ENCODE peak calls at places on chromosome 21, in five cellular contexts. H is SJSA1; J is CD8-positive, alpha-beta T cell; A is lower lobe of right lung; B is GM23248. N is an unnamed sample.
A peak's percentile ranks its signal among the peaks of the same experiment; 100 is the strongest.

GRCh38 chr21:46191257-46191685 is 7.0 kb upstream of the SPATC1L start:
- DNase-seq in B (peak; percentile 93), H (no peak), A (no peak), J (no peak), N (peak; percentile 72)

GRCh38 chr21:26513212-26513611 is 59.9 kb downstream of the CYYR1 start:
- DNase-seq in B (peak; percentile 83), A (no peak), J (no peak), H (no peak), N (no peak)

GRCh38 chr21:33231526-33231925 is 1.8 kb downstream of the IFNAR2 start:
- DNase-seq in B (no peak), A (no peak), J (no peak), H (no peak), N (no peak)

GRCh38 chr21:7933923-7934322 is 2587.5 kb upstream of the TPTE start:
- DNase-seq in B (no peak), A (no peak), H (no peak), J (no peak), N (no peak)

GRCh38 chr21:26055010-26055409 is 115.6 kb downstream of the APP start:
- DNase-seq in B (no peak), H (no peak), A (no peak), J (no peak), N (no peak)

GRCh38 chr21:23452384-23453083 is 2154.7 kb downstream of the MRPL39 start:
- DNase-seq in H (no peak), B (no peak), J (no peak), A (no peak), N (peak; percentile 23)

GRCh38 chr21:42850866-42851391 is 28.4 kb downstream of the WDR4 start:
- DNase-seq in J (no peak), H (peak; percentile 14), A (no peak), B (peak; percentile 32), N (no peak)

GRCh38 chr21:46532080-46532479 is 72.8 kb downstream of the S100B start:
- DNase-seq in H (no peak), A (no peak), B (no peak), J (no peak), N (no peak)

GRCh38 chr21:22871692-22872091 is 1873.5 kb downstream of the NCAM2 start:
- DNase-seq in A (no peak), H (no peak), B (no peak), J (no peak), N (no peak)

GRCh38 chr21:39676054-39676771 is 63.5 kb downstream of the B3GALT5 start:
- DNase-seq in J (no peak), H (peak; percentile 83), B (peak; percentile 44), A (no peak), N (no peak)

GRCh38 chr21:43600642-43601397 is 58.5 kb downstream of the HSF2BP start:
- DNase-seq in A (no peak), B (peak; percentile 91), J (no peak), H (peak; percentile 92), N (no peak)

GRCh38 chr21:23853796-23854379 is 1753.4 kb downstream of the MRPL39 start:
- DNase-seq in B (peak; percentile 1), A (no peak), J (no peak), H (no peak), N (no peak)

GRCh38 chr21:17387030-17387617 is 125.7 kb upstream of the CXADR start:
- DNase-seq in B (peak; percentile 68), H (peak; percentile 48), A (no peak), J (peak; percentile 18), N (no peak)

GRCh38 chr21:17679002-17679600 is 66.4 kb upstream of the BTG3 start:
- DNase-seq in J (no peak), A (no peak), B (peak; percentile 79), H (peak; percentile 28), N (no peak)

GRCh38 chr21:14361958-14362357 is 21.0 kb downstream of the HSPA13 start:
- DNase-seq in A (no peak), J (no peak), B (no peak), H (no peak), N (no peak)

GRCh38 chr21:28263974-28264373 is 728.7 kb downstream of the LTN1 start:
- DNase-seq in B (no peak), J (no peak), A (no peak), H (no peak), N (no peak)

GRCh38 chr21:28699186-28699585 is 293.5 kb downstream of the LTN1 start:
- DNase-seq in B (no peak), A (no peak), J (no peak), H (no peak), N (no peak)

GRCh38 chr21:14538477-14538876 is 7.6 kb downstream of the SAMSN1 start:
- DNase-seq in A (no peak), J (no peak), B (no peak), H (no peak), N (no peak)

GRCh38 chr21:43323244-43324005 is 103.5 kb downstream of the SIK1 start:
- DNase-seq in H (no peak), J (no peak), A (peak; percentile 90), B (no peak), N (peak; percentile 79)

GRCh38 chr21:43353282-43354010 is 73.5 kb downstream of the SIK1 start:
- DNase-seq in J (no peak), H (no peak), B (no peak), A (no peak), N (peak; percentile 37)

GRCh38 chr21:45869121-45870007 is 112.2 kb upstream of the COL6A1 start:
- DNase-seq in H (peak; percentile 50), A (peak; percentile 24), J (no peak), B (peak; percentile 85), N (no peak)

GRCh38 chr21:26469789-26470188 is 103.3 kb downstream of the CYYR1 start:
- DNase-seq in B (peak; percentile 81), A (no peak), H (no peak), J (no peak), N (peak; percentile 2)

GRCh38 chr21:46127239-46128105 is 27.9 kb downstream of the FTCD start:
- DNase-seq in B (no peak), A (peak; percentile 40), J (no peak), H (no peak), N (peak; percentile 49)

GRCh38 chr21:26405735-26406361 is 167.2 kb downstream of the CYYR1 start:
- DNase-seq in H (peak; percentile 44), J (no peak), B (peak; percentile 89), A (no peak), N (no peak)

GRCh38 chr21:17105972-17106371 is 406.9 kb upstream of the CXADR start:
- DNase-seq in B (peak; percentile 20), J (no peak), H (no peak), A (no peak), N (no peak)

GRCh38 chr21:17513214-17514123 is 626 bp downstream of the CXADR start:
- DNase-seq in J (no peak), B (peak; percentile 42), A (peak; percentile 55), H (peak; percentile 26), N (peak; percentile 30)

GRCh38 chr21:18138507-18138906 is 106.1 kb upstream of the CHODL start:
- DNase-seq in B (no peak), H (no peak), A (no peak), J (no peak), N (no peak)

GRCh38 chr21:38181101-38181500 is 75.7 kb upstream of the KCNJ15 start:
- DNase-seq in A (no peak), B (peak; percentile 63), J (no peak), H (no peak), N (no peak)

GRCh38 chr21:28521932-28522826 is 470.5 kb downstream of the LTN1 start:
- DNase-seq in A (no peak), J (no peak), B (peak; percentile 62), H (no peak), N (no peak)

GRCh38 chr21:17612023-17612564 is 607 bp downstream of the BTG3 start:
- DNase-seq in J (no peak), H (no peak), A (peak; percentile 78), B (peak; percentile 69), N (peak; percentile 44)

GRCh38 chr21:43262427-43262826 is 93.6 kb downstream of the CRYAA start:
- DNase-seq in A (peak; percentile 33), B (no peak), J (no peak), H (peak; percentile 14), N (no peak)

GRCh38 chr21:15421947-15422346 is 307.8 kb upstream of the USP25 start:
- DNase-seq in A (no peak), J (no peak), B (peak; percentile 60), H (no peak), N (no peak)

GRCh38 chr21:28805885-28806284 is 186.8 kb downstream of the LTN1 start:
- DNase-seq in B (peak; percentile 87), A (no peak), H (peak; percentile 84), J (no peak), N (no peak)

GRCh38 chr21:15190837-15191236 is 126.0 kb upstream of the NRIP1 start:
- DNase-seq in J (no peak), A (no peak), H (no peak), B (no peak), N (no peak)

DNA sequence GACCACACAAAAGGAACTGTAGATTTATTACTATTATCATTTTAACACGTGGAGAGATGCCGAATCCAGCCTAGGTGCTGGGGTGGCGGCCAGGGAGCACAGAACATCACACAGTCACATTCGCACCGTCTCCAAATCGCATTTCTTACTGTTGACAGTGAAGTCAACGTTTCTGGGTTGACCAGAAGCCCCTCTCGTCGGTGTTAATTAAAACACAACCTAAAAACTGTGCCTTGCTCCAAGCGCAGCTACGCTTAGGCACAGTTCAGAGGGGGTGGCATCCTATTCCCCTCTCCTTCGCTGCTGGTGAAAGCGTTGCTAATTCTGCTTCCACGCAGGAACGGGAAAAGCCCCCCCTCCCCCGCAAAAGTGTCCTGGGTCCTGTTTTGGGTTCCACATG is 4.1 kb downstream of the RIPK4 start:
- DNase-seq in J (no peak), B (no peak), A (no peak), H (no peak), N (no peak)
- H3K27me3 ChIP-seq in J (peaks cover 4% of the 10 kb centered on the region), B (peaks cover 10% of the 10 kb centered on the region), A (peaks cover 57% of the 10 kb centered on the region), H (no peaks in the 10 kb centered on the region), N (no peaks in the 10 kb centered on the region)

DNA sequence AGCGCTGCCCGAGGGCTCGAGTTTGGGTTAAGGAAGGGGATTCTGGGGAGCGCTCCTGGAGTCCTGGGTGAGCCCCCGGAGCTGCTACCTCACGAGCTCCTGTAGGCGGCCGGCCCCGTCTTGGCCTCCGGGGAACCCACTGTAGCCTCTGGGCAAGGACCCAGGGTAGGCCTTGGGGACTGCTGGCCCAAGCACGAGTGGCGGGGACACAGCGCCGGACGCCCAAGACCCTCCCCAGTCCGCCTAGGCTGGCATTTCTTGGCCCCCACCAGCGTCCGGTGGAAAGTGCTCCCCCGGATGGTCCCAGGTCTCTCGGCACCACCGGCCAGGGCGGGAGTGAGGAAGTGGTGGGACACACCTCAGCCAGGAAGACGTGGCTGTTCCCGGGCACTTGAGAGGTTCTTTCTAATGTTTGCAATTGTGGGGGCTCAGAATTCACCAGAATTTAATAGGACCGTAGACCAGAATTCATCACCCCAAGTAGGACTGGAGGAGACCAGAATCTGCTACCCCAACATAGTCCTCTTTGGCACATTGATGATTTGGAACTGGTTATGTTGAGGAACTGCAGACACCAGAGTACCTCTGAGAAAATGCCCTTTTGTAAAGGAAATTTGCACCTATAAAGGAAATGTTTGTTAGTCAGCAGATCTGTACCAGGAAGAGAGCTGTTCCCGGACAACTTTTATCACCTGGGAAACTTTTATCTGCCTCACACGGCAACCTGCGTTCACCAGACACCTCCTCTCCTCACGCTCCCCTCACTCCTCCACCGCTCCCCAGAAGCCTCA is 652 bp upstream of the TMPRSS2 start:
- DNase-seq in J (no peak), H (no peak), A (no peak), B (no peak), N (no peak)
- H3K27me3 ChIP-seq in J (peaks cover 7% of the 10 kb centered on the region), H (peaks cover 32% of the 10 kb centered on the region), A (peaks cover 45% of the 10 kb centered on the region), B (peaks cover 63% of the 10 kb centered on the region), N (no peaks in the 10 kb centered on the region)

GRCh38 chr21:44695176-44695575 is 1.8 kb upstream of the KRTAP10-12 start:
- DNase-seq in B (no peak), H (no peak), J (no peak), A (no peak), N (no peak)
- H3K27me3 ChIP-seq in B (peaks cover 42% of the 10 kb centered on the region), H (peaks cover 20% of the 10 kb centered on the region), J (no peaks in the 10 kb centered on the region), A (peaks cover 25% of the 10 kb centered on the region), N (no peaks in the 10 kb centered on the region)

GRCh38 chr21:31176080-31176551 is 137.8 kb upstream of the KRTAP19-8 start:
- DNase-seq in A (no peak), H (no peak), B (no peak), J (no peak), N (no peak)
- H3K27me3 ChIP-seq in A (no peaks in the 10 kb centered on the region), H (no peaks in the 10 kb centered on the region), B (no peaks in the 10 kb centered on the region), J (no peaks in the 10 kb centered on the region), N (no peaks in the 10 kb centered on the region)

N was measured in right cardiac atrium.